ENCODE peak calls at places on chromosomes 7 and 10, in ten cellular contexts. Z is Panc1, U is tibial artery, Q is colonic mucosa, L is left ventricle myocardium inferior, Y is MM.1S, N is SK-N-SH, S is AG04450, C is upper lobe of right lung, V is tibial nerve. H is an unnamed sample. For H3K9me3, the result is how much of the 10 kb centered on the place peaks cover.

GRCh38 chr7:85103352-85103751 is 83.5 kb downstream of the SEMA3D start:
- DNase-seq in Z (no peak), U (peak), Q (peak), L (peak), Y (no peak), N (no peak), S (no peak), C (no peak), V (peak), H (no peak)

GRCh38 chr10:103967433-103968142 is 648 bp downstream of the SLK start:
- DNase-seq in Z (no peak), U (no peak), Q (peak), L (no peak), Y (peak), N (peak), S (no peak), C (no peak), V (peak), H (peak)

GRCh38 chr7:115230882-115231508 is 309.1 kb downstream of the MDFIC start:
- DNase-seq in Z (peak), U (no peak), Q (no peak), L (no peak), Y (no peak), N (no peak), S (peak), C (no peak), V (no peak), H (no peak)

GRCh38 chr10:104170610-104171269 is 48.8 kb downstream of the SFR1 start:
- DNase-seq in Z (no peak), U (no peak), Q (no peak), L (no peak), Y (no peak), N (no peak), S (no peak), C (no peak), V (no peak), H (no peak)

GRCh38 chr10:52187521-52188258 is 126.4 kb upstream of the DKK1 start:
- DNase-seq in Z (no peak), U (no peak), Q (no peak), L (no peak), Y (no peak), N (no peak), S (no peak), C (no peak), V (no peak), H (no peak)

GRCh38 chr10:97520978-97521761 is 22.4 kb downstream of the UBTD1 start:
- DNase-seq in Z (no peak), U (no peak), Q (no peak), L (no peak), Y (no peak), N (no peak), S (no peak), C (peak), V (no peak), H (no peak)

GRCh38 chr7:151897201-151897711 is 20.3 kb upstream of the PRKAG2 start:
- DNase-seq in Z (no peak), U (no peak), Q (peak), L (no peak), Y (no peak), N (no peak), S (no peak), C (no peak), V (no peak), H (peak)

GRCh38 chr7:48042216-48042615 is 6.9 kb downstream of the C7orf57 start:
- DNase-seq in Z (no peak), U (no peak), Q (no peak), L (no peak), Y (no peak), N (no peak), S (no peak), C (no peak), V (no peak), H (no peak)

GRCh38 chr7:122068046-122068445 is 76.0 kb downstream of the AASS start:
- DNase-seq in Z (no peak), U (no peak), Q (no peak), L (no peak), Y (no peak), N (no peak), S (no peak), C (no peak), V (no peak), H (no peak)

GRCh38 chr10:122449153-122449552 is 5.3 kb upstream of the ARMS2 start:
- DNase-seq in Z (no peak), U (no peak), Q (no peak), L (no peak), Y (no peak), N (no peak), S (no peak), C (no peak), V (no peak), H (no peak)

GRCh38 chr7:111486472-111487142 is 75.7 kb downstream of the IMMP2L start:
- DNase-seq in Z (peak), U (no peak), Q (no peak), L (no peak), Y (peak), N (peak), S (peak), C (no peak), V (peak), H (peak)

GRCh38 chr10:131044379-131044778 is 267.1 kb downstream of the TCERG1L start:
- DNase-seq in Z (no peak), U (no peak), Q (no peak), L (no peak), Y (no peak), N (no peak), S (no peak), C (no peak), V (no peak), H (no peak)

GRCh38 chr7:2760098-2760889 is 72.3 kb downstream of the AMZ1 start:
- DNase-seq in Z (peak), U (peak), Q (peak), L (peak), Y (no peak), N (peak), S (no peak), C (peak), V (peak), H (peak)

GRCh38 chr7:114819629-114820362 is 102.1 kb upstream of the MDFIC start:
- DNase-seq in Z (peak), U (no peak), Q (no peak), L (no peak), Y (no peak), N (no peak), S (peak), C (no peak), V (peak), H (no peak)

GRCh38 chr7:28986723-28987122 is 28.6 kb upstream of the TRIL start:
- DNase-seq in Z (no peak), U (no peak), Q (no peak), L (no peak), Y (no peak), N (no peak), S (peak), C (no peak), V (peak), H (no peak)

GRCh38 chr10:13758302-13758701 is 171.5 kb downstream of the PRPF18 start:
- DNase-seq in Z (no peak), U (no peak), Q (no peak), L (no peak), Y (no peak), N (peak), S (no peak), C (no peak), V (no peak), H (no peak)

GRCh38 chr10:3785849-3786290 is 861 bp upstream of the KLF6 start:
- DNase-seq in Z (no peak), U (peak), Q (peak), L (no peak), Y (peak), N (peak), S (no peak), C (no peak), V (no peak), H (peak)

GRCh38 chr7:12584940-12585339 is 14.4 kb downstream of the SCIN start:
- DNase-seq in Z (no peak), U (peak), Q (peak), L (no peak), Y (no peak), N (no peak), S (no peak), C (no peak), V (peak), H (no peak)

GRCh38 chr7:14419554-14419953 is 430.1 kb upstream of the ETV1 start:
- DNase-seq in Z (no peak), U (no peak), Q (no peak), L (no peak), Y (no peak), N (no peak), S (no peak), C (no peak), V (no peak), H (no peak)

GRCh38 chr10:3770611-3771110 is 14.3 kb downstream of the KLF6 start:
- DNase-seq in Z (no peak), U (no peak), Q (no peak), L (no peak), Y (no peak), N (no peak), S (no peak), C (no peak), V (no peak), H (no peak)

GRCh38 chr7:51366930-51367613 is 50.5 kb upstream of the COBL start:
- DNase-seq in Z (no peak), U (no peak), Q (peak), L (no peak), Y (peak), N (peak), S (no peak), C (no peak), V (no peak), H (peak)

GRCh38 chr10:103069453-103070331 is 123.4 kb downstream of the NT5C2 start:
- DNase-seq in Z (no peak), U (no peak), Q (peak), L (peak), Y (peak), N (peak), S (no peak), C (peak), V (peak), H (peak)

GRCh38 chr10:3339531-3339950 is 167.0 kb upstream of the PITRM1 start:
- DNase-seq in Z (no peak), U (no peak), Q (no peak), L (no peak), Y (no peak), N (no peak), S (no peak), C (no peak), V (no peak), H (no peak)

GRCh38 chr7:131068604-131069021 is 259.1 kb upstream of the MKLN1 start:
- DNase-seq in Z (no peak), U (no peak), Q (no peak), L (no peak), Y (no peak), N (no peak), S (no peak), C (no peak), V (no peak), H (no peak)

GRCh38 chr7:135147341-135147898 is 452 bp upstream of the TMEM140 start:
- DNase-seq in Z (peak), U (no peak), Q (no peak), L (no peak), Y (peak), N (no peak), S (no peak), C (no peak), V (no peak), H (no peak)

GRCh38 chr7:5695709-5696345 is 85.6 kb downstream of the RNF216 start:
- DNase-seq in Z (no peak), U (peak), Q (no peak), L (no peak), Y (no peak), N (no peak), S (peak), C (no peak), V (peak), H (no peak)

GRCh38 chr7:106563466-106564150 is 97.3 kb downstream of the CCDC71L start:
- DNase-seq in Z (no peak), U (no peak), Q (no peak), L (no peak), Y (no peak), N (no peak), S (no peak), C (no peak), V (no peak), H (no peak)

GRCh38 chr10:49079499-49079898 is 35.8 kb downstream of the VSTM4 start:
- DNase-seq in Z (no peak), U (no peak), Q (no peak), L (no peak), Y (no peak), N (no peak), S (no peak), C (no peak), V (no peak), H (no peak)

GRCh38 chr10:98331888-98332287 is 63.9 kb upstream of the LOXL4 start:
- DNase-seq in Z (no peak), U (no peak), Q (no peak), L (no peak), Y (no peak), N (no peak), S (no peak), C (no peak), V (no peak), H (peak)

GRCh38 chr7:105581066-105581811 is at the start of gene EFCAB10:
- DNase-seq in Z (peak), U (no peak), Q (peak), L (peak), Y (peak), N (peak), S (no peak), C (peak), V (no peak), H (peak)

GRCh38 chr7:1697499-1698125 is 27.5 kb downstream of the ELFN1 start:
- DNase-seq in Z (no peak), U (no peak), Q (no peak), L (no peak), Y (no peak), N (peak), S (no peak), C (peak), V (no peak), H (no peak)

GRCh38 chr10:52658112-52658511 is 114.5 kb downstream of the MBL2 start:
- DNase-seq in Z (no peak), U (no peak), Q (no peak), L (no peak), Y (no peak), N (no peak), S (no peak), C (no peak), V (no peak), H (no peak)

GRCh38 chr10:59289809-59290208 is 72.5 kb downstream of the FAM13C start:
- DNase-seq in Z (no peak), U (no peak), Q (no peak), L (no peak), Y (no peak), N (no peak), S (no peak), C (no peak), V (no peak), H (no peak)

GRCh38 chr10:88073676-88074075 is 210.3 kb downstream of the PTEN start:
- DNase-seq in Z (no peak), U (no peak), Q (no peak), L (no peak), Y (no peak), N (no peak), S (no peak), C (no peak), V (no peak), H (no peak)

GRCh38 chr10:88070080-88070880 is 206.9 kb downstream of the PTEN start:
- DNase-seq in Z (no peak), U (no peak), Q (no peak), L (no peak), Y (no peak), N (no peak), S (no peak), C (no peak), V (no peak), H (no peak)

GRCh38 chr10:88069338-88069737 is 205.9 kb downstream of the PTEN start:
- DNase-seq in Z (no peak), U (no peak), Q (no peak), L (no peak), Y (no peak), N (no peak), S (no peak), C (no peak), V (no peak), H (no peak)

GRCh38 chr10:88074971-88075370 is 211.5 kb downstream of the PTEN start:
- DNase-seq in Z (no peak), U (no peak), Q (no peak), L (no peak), Y (no peak), N (no peak), S (no peak), C (no peak), V (no peak), H (no peak)

DNA sequence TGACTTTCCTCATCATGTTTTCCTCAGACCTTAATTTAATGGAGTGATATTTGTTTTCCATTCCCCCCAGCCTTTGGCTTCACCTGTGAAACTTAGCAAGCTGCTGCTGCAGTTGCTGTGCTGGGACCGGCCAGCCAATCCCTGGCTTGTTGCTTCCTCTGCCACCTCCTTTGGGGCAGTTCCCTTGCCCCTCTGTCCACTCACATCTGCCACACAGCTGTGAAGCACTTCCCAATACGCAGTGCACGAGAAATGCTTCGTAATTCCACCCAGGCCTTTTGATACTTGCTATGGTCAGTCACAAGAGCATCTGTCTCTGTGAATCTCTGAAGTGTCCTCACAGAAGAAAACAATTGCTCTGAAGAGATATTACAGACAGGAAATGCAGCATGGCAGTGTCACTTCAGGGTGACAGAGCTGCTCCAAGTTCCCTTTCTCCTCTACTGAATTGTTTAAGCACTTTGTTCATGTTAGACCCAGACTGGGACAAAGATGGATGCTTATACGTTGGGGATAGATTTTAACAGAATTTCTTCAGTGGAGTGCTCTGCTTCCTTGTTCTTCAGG is 208.5 kb downstream of the PTEN start:
- DNase-seq in Z (no peak), U (no peak), Q (no peak), L (no peak), Y (no peak), N (no peak), S (no peak), C (no peak), V (no peak), H (peak)
- H3K4me3 ChIP-seq in Z (no peak), U (no peak), Q (no peak), L (no peak), Y (no peak), N (no peak), S (no peak), C (no peak), V (no peak), H (no peak)

DNA sequence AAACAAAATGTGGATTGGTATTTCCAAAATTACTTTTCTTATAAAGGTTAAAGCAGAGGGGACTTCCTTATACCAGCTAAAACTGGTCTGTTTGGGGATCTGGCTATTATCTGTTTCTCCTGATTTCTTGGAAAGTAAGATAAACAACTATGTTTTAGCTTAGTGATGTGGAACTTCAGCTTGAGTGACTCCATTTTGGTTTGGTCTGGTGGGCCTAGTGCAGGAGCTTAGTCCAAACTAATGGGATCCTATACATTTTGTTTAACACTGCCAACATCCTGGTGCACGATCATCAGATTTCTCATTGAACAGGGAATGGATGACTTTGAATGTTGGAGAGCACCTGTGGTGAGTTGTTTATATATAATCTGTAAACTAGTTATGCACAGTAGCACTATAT is 283.6 kb downstream of the ADK start:
- DNase-seq in Z (no peak), U (no peak), Q (no peak), L (no peak), Y (no peak), N (no peak), S (no peak), C (no peak), V (no peak), H (no peak)
- TF ChIP-seq CTCF in Z (no peak), U (no peak), Q (no peak), L (no peak), Y (no peak), N (no peak), S (no peak), C (no peak), V (no peak), H (no peak)

GRCh38 chr7:64999165-65000004 is 7.1 kb downstream of the ERV3-1 start:
- DNase-seq in Z (no peak), U (peak), Q (no peak), L (no peak), Y (peak), N (no peak), S (no peak), C (no peak), V (peak), H (no peak)
- H3K9me3 ChIP-seq in Z (under half), U (under half), Q (under half), L (under half), Y (under half), N (under half), S (half or more), C (under half), V (under half), H (under half)

GRCh38 chr10:44312401-44312800 is 72.5 kb downstream of the CXCL12 start:
- DNase-seq in Z (no peak), U (no peak), Q (no peak), L (no peak), Y (no peak), N (no peak), S (no peak), C (no peak), V (no peak), H (no peak)

GRCh38 chr10:44309939-44310761 is 74.7 kb downstream of the CXCL12 start:
- DNase-seq in Z (no peak), U (no peak), Q (no peak), L (no peak), Y (no peak), N (no peak), S (no peak), C (no peak), V (no peak), H (no peak)

GRCh38 chr10:44313706-44314307 is 71.1 kb downstream of the CXCL12 start:
- DNase-seq in Z (no peak), U (no peak), Q (no peak), L (no peak), Y (no peak), N (no peak), S (no peak), C (no peak), V (no peak), H (no peak)

GRCh38 chr10:44310762-44311562 is 73.9 kb downstream of the CXCL12 start:
- DNase-seq in Z (no peak), U (peak), Q (peak), L (peak), Y (peak), N (peak), S (peak), C (peak), V (peak), H (peak)

DNA sequence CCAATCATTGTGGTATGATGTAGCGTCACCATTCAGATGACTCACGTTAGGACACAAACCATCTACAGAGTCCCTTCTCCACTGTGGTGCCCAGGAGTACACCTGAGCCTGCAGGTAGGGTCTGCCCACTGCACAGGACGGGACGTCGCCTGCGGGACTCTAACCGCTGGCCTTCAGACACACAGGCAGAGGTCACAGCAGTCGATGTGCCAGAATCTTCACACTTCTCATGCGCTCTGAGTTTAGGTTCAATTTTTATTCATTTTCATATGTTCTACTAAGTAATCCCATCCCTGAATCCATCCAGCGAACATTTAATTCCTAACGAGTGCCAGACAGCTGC is 73.4 kb downstream of the CXCL12 start:
- DNase-seq in Z (no peak), U (no peak), Q (no peak), L (no peak), Y (no peak), N (no peak), S (no peak), C (no peak), V (no peak), H (no peak)
- H3K4me3 ChIP-seq in Z (no peak), U (no peak), Q (no peak), L (peak), Y (no peak), N (no peak), S (no peak), C (no peak), V (no peak), H (no peak)

GRCh38 chr10:69139961-69140360 is 16.0 kb downstream of the VPS26A start:
- DNase-seq in Z (no peak), U (no peak), Q (no peak), L (no peak), Y (no peak), N (no peak), S (no peak), C (no peak), V (no peak), H (no peak)
- TF ChIP-seq CTCF in Z (no peak), U (no peak), Q (no peak), L (no peak), Y (no peak), N (no peak), S (no peak), C (no peak), V (no peak), H (no peak)

GRCh38 chr7:64653721-64654401 is 12.1 kb upstream of the ZNF107 start:
- DNase-seq in Z (no peak), U (no peak), Q (no peak), L (no peak), Y (no peak), N (no peak), S (no peak), C (no peak), V (no peak), H (no peak)
- H3K9me3 ChIP-seq in Z (under half), U (under half), Q (under half), L (under half), Y (under half), N (under half), S (under half), C (under half), V (under half), H (under half)

GRCh38 chr10:62175256-62175655 is 93.4 kb downstream of the RTKN2 start:
- DNase-seq in Z (no peak), U (no peak), Q (no peak), L (no peak), Y (no peak), N (no peak), S (no peak), C (no peak), V (no peak), H (no peak)
- H3K4me3 ChIP-seq in Z (no peak), U (no peak), Q (no peak), L (no peak), Y (no peak), N (no peak), S (no peak), C (no peak), V (no peak), H (no peak)

GRCh38 chr10:71825217-71825616 is 25.8 kb downstream of the PSAP start:
- DNase-seq in Z (no peak), U (no peak), Q (no peak), L (no peak), Y (no peak), N (no peak), S (no peak), C (peak), V (no peak), H (no peak)
- TF ChIP-seq CTCF in Z (no peak), U (no peak), Q (no peak), L (no peak), Y (peak), N (no peak), S (no peak), C (no peak), V (no peak), H (no peak)

GRCh38 chr7:158187055-158187770 is 400.4 kb downstream of the PTPRN2 start:
- DNase-seq in Z (no peak), U (no peak), Q (no peak), L (no peak), Y (no peak), N (no peak), S (no peak), C (no peak), V (no peak), H (no peak)
- H3K9me3 ChIP-seq in Z (under half), U (under half), Q (under half), L (under half), Y (under half), N (under half), S (half or more), C (under half), V (under half), H (under half)